ENCODE peak calls at places on chromosomes 3 and 15, in five cellular contexts. H, J, B, F and G are unnamed samples. For H3K27me3, the result is how much of the 10 kb centered on the place peaks cover.

GRCh38 chr3:66494964-66495581 is 5.7 kb downstream of the LRIG1 start:
- DNase-seq in H (no peak), J (no peak), B (no peak), F (no peak), G (no peak)

GRCh38 chr15:33545866-33546265 is 235.1 kb downstream of the RYR3 start:
- DNase-seq in H (no peak), J (no peak), B (no peak), F (no peak), G (no peak)

GRCh38 chr3:39022275-39022630 is 29.5 kb downstream of the SCN11A start:
- DNase-seq in H (no peak), J (no peak), B (no peak), F (no peak), G (no peak)

GRCh38 chr3:195889843-195890407 is 18.4 kb downstream of the TNK2 start:
- DNase-seq in H (peak), J (no peak), B (no peak), F (no peak), G (no peak)

GRCh38 chr3:171134170-171134569 is 107.7 kb upstream of the SLC2A2 start:
- DNase-seq in H (no peak), J (no peak), B (no peak), F (no peak), G (no peak)

GRCh38 chr15:60390931-60391501 is 6.8 kb downstream of the ANXA2 start:
- DNase-seq in H (no peak), J (no peak), B (peak), F (peak), G (no peak)

GRCh38 chr3:9760779-9761505 is 8.8 kb downstream of the CAMK1 start:
- DNase-seq in H (no peak), J (no peak), B (no peak), F (no peak), G (no peak)

GRCh38 chr3:117165611-117166051 is 456.1 kb downstream of the TUSC7 start:
- DNase-seq in H (no peak), J (no peak), B (no peak), F (no peak), G (no peak)

GRCh38 chr3:138845771-138846173 is 11.0 kb upstream of the PIK3CB start:
- DNase-seq in H (no peak), J (no peak), B (no peak), F (no peak), G (no peak)

GRCh38 chr3:52322466-52322865 is 6.3 kb downstream of the DNAH1 start:
- DNase-seq in H (peak), J (no peak), B (no peak), F (no peak), G (no peak)

GRCh38 chr3:18249126-18249525 is 176.0 kb downstream of the SATB1 start:
- DNase-seq in H (no peak), J (no peak), B (no peak), F (no peak), G (no peak)

GRCh38 chr15:55823191-55823670 is 80.3 kb upstream of the PRTG start:
- DNase-seq in H (no peak), J (no peak), B (no peak), F (no peak), G (no peak)

DNA sequence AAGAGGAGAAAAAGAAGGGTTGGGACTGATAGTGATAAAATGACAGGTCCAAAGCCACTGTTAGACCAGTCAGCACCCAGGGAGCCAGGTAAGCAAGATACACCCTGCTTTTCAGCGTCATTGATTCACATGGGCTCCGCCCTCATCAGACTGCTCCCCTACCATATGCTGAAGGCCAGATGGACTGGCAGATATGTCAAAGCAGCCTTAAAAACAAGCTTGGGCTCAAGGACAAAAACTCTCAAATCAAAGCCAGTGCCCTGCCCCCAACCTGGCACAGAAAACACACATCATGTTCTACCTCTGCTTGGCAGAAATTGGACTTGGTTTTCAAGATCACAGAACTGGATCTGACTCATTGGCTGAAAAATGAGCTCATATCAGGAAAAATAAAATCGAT is 33.4 kb downstream of the SH3BP5 start:
- DNase-seq in H (no peak), J (no peak), B (peak), F (no peak), G (peak)
- H3K27ac ChIP-seq in H (no peak), J (no peak), B (peak), F (no peak), G (peak)

DNA sequence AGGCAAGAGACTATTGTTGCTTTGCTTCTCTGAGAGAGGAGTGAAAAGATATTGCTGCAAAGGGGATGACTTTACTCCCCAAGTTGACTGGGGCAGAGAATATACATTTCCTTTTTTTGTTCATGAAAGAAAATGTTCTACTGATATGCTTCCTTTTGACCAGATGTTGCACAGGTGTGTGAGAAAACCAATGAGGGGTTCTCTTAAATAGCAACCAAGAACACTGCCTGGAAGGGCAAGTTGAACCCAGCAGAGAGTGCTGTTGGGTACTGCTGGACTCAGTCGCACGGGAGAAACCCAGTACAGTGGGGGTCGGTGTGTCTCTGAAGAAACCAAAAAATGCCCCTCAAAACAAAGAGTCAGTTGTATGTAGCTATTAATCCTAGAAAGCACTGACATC is 101.2 kb downstream of the CHST2 start:
- DNase-seq in H (no peak), J (no peak), B (no peak), F (no peak), G (no peak)
- H3K27me3 ChIP-seq in H (under half), J (under half), B (under half), F (under half), G (under half)

GRCh38 chr3:184360070-184360833 is 1.2 kb downstream of the CLCN2 start:
- DNase-seq in H (no peak), J (no peak), B (no peak), F (no peak), G (no peak)

GRCh38 chr3:184362668-184363540 is 1.4 kb downstream of the POLR2H start:
- DNase-seq in H (peak), J (peak), B (peak), F (peak), G (peak)

GRCh38 chr3:184360834-184361531 is 422 bp downstream of the CLCN2 start:
- DNase-seq in H (no peak), J (no peak), B (no peak), F (no peak), G (no peak)

GRCh38 chr3:184361532-184361931 is at the start of the genes CLCN2 and POLR2H:
- DNase-seq in H (peak), J (no peak), B (peak), F (no peak), G (peak)

GRCh38 chr3:184361932-184362667 is 590 bp downstream of the POLR2H start:
- DNase-seq in H (peak), J (no peak), B (peak), F (peak), G (no peak)
- TF ChIP-seq POLR2A in H (no peak), J (no peak), B (peak), F (no peak), G (no peak)

DNA sequence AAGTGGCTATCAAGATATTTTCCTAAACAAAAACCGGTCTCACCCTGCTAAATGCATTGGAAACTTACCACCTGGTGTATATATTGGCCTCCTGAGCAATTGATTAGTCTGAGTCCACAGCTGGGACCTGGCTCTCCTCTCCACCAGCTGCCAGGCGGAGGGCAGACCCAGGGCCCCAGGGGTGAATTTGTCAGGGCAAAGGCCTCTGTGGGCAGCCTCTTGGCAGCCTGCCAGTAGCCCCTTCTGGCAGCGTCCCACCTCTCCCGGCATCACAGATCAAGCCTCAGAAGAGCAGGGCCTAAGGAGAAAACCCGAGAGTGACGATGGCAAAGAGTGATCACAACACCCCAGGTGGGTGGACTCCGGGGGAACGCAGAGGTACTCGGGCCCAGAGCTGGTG is 43.0 kb upstream of the IDH2 start:
- DNase-seq in H (no peak), J (no peak), B (no peak), F (no peak), G (no peak)
- H3K27ac ChIP-seq in H (no peak), J (no peak), B (no peak), F (no peak), G (no peak)